ENCODE peak calls at places on chromosome 22, in nine cellular contexts. B is upper lobe of right lung; Y is right lobe of liver; G is AG09309; Z is activated CD4-positive, alpha-beta T cell treated with anti-CD3 and anti-CD28 coated beads, Interleukin-2, amount 10 ng/mL, durations not matched to agents 7 days and 5 days; O is naive thymus-derived CD4-positive, alpha-beta T cell; W is aorta; R is psoas muscle; K is stimulated activated CD4-positive, alpha-beta T cell treated with anti-CD3 and anti-CD28 coated beads, Interleukin-1b, Interleukin-23, amount 100 ng/mL, for 24 hours. U is an unnamed sample.
A peak's percentile ranks its signal among the peaks of the same experiment; 100 is the strongest.

GRCh38 chr22:37187552-37187890 is 526 bp downstream of the C1QTNF6 start:
- DNase-seq in B (no peak), O (no peak), K (no peak), G (no peak), R (peak; percentile 19), Z (no peak), W (no peak), Y (no peak), U (no peak)

GRCh38 chr22:21818487-21819182 is 48.8 kb downstream of the MAPK1 start:
- DNase-seq in Y (no peak), K (no peak), R (no peak), Z (no peak), O (no peak), G (no peak), W (no peak), B (no peak), U (no peak)

GRCh38 chr22:17891427-17892167 is 117.3 kb upstream of the BID start:
- DNase-seq in R (peak; percentile 54), B (no peak), K (no peak), Y (peak; percentile 78), Z (no peak), G (no peak), W (no peak), O (no peak), U (no peak)

GRCh38 chr22:23557467-23557866 is 22.6 kb downstream of the IGLL1 start:
- DNase-seq in Z (no peak), O (no peak), K (no peak), W (no peak), G (no peak), R (no peak), B (no peak), Y (no peak), U (no peak)

GRCh38 chr22:16717699-16718558 is 107.3 kb downstream of the XKR3 start:
- DNase-seq in B (no peak), Z (no peak), W (no peak), O (no peak), Y (no peak), R (no peak), K (no peak), G (no peak), U (no peak)

GRCh38 chr22:22030493-22031182 is 48.1 kb upstream of the TOP3B start:
- DNase-seq in O (no peak), R (peak; percentile 25), Z (no peak), Y (no peak), B (no peak), W (no peak), K (no peak), G (no peak), U (no peak)

GRCh38 chr22:37472418-37473006 is 13.7 kb downstream of the MFNG start:
- DNase-seq in Z (peak; percentile 53), B (no peak), Y (no peak), O (no peak), R (no peak), G (no peak), W (no peak), K (no peak), U (no peak)

GRCh38 chr22:43298062-43298801 is 44.9 kb downstream of the SCUBE1 start:
- DNase-seq in R (peak; percentile 25), K (no peak), G (no peak), O (no peak), Z (no peak), Y (no peak), W (peak; percentile 44), B (no peak), U (no peak)

GRCh38 chr22:31943206-31943975 is 944 bp upstream of the YWHAH start:
- DNase-seq in Z (no peak), O (no peak), W (no peak), B (no peak), K (no peak), R (no peak), Y (no peak), G (no peak), U (no peak)

GRCh38 chr22:20916916-20917810 is at the start of gene CRKL:
- DNase-seq in O (peak; percentile 94), Z (peak; percentile 96), B (peak; percentile 99), R (peak; percentile 97), W (peak; percentile 98), Y (peak; percentile 98), G (peak; percentile 85), K (peak; percentile 86), U (peak; percentile 97)

GRCh38 chr22:40400173-40400572 is 29.8 kb downstream of the SGSM3 start:
- DNase-seq in W (peak; percentile 60), G (no peak), Z (peak; percentile 73), B (no peak), Y (no peak), O (peak; percentile 60), K (no peak), R (no peak), U (peak; percentile 64)